ENCODE peak calls at places on chromosomes 3 and 15, in five cellular contexts. One of them, this sample, is unnamed.

GRCh38 chr3:155241559-155241958 is 51.9 kb downstream of the STRIT1 start:
- DNase-seq in AG04450: no peak
- DNase-seq in fibroblast of pulmonary artery: peak
- DNase-seq in neural progenitor cell: no peak
- DNase-seq in AG10803: peak
- DNase-seq in this sample: peak

GRCh38 chr15:75675579-75676404 is 28.1 kb downstream of the SNX33 start:
- DNase-seq in fibroblast of pulmonary artery: no peak
- DNase-seq in neural progenitor cell: no peak
- DNase-seq in AG04450: no peak
- DNase-seq in AG10803: peak
- DNase-seq in this sample: no peak

GRCh38 chr15:91152896-91153581 is 53.0 kb downstream of the SV2B start:
- DNase-seq in neural progenitor cell: no peak
- DNase-seq in fibroblast of pulmonary artery: no peak
- DNase-seq in AG10803: no peak
- DNase-seq in AG04450: no peak
- DNase-seq in this sample: no peak

GRCh38 chr3:45817788-45818523 is 21.6 kb upstream of the SLC6A20 start:
- DNase-seq in AG10803: peak
- DNase-seq in fibroblast of pulmonary artery: peak
- DNase-seq in AG04450: peak
- DNase-seq in neural progenitor cell: no peak
- DNase-seq in this sample: peak

GRCh38 chr3:10764314-10765051 is 51.5 kb upstream of the SLC6A11 start:
- DNase-seq in AG04450: no peak
- DNase-seq in AG10803: no peak
- DNase-seq in neural progenitor cell: peak
- DNase-seq in fibroblast of pulmonary artery: no peak
- DNase-seq in this sample: no peak

GRCh38 chr3:197516517-197516889 is 39.3 kb downstream of the BDH1 start:
- DNase-seq in neural progenitor cell: no peak
- DNase-seq in AG10803: peak
- DNase-seq in AG04450: peak
- DNase-seq in fibroblast of pulmonary artery: peak
- DNase-seq in this sample: no peak

GRCh38 chr3:45607790-45608189 is 13.2 kb downstream of the LIMD1 start:
- DNase-seq in AG04450: peak
- DNase-seq in AG10803: peak
- DNase-seq in fibroblast of pulmonary artery: peak
- DNase-seq in neural progenitor cell: no peak
- DNase-seq in this sample: no peak

GRCh38 chr3:16092923-16093322 is 81.6 kb upstream of the GALNT15 start:
- DNase-seq in neural progenitor cell: no peak
- DNase-seq in AG10803: no peak
- DNase-seq in fibroblast of pulmonary artery: no peak
- DNase-seq in AG04450: no peak
- DNase-seq in this sample: no peak

GRCh38 chr3:113278599-113278955 is 67.2 kb downstream of the BOC start:
- DNase-seq in fibroblast of pulmonary artery: no peak
- DNase-seq in AG10803: no peak
- DNase-seq in AG04450: no peak
- DNase-seq in neural progenitor cell: no peak
- DNase-seq in this sample: no peak

GRCh38 chr15:57500979-57501576 is 90.6 kb upstream of the MYZAP start:
- DNase-seq in AG04450: no peak
- DNase-seq in fibroblast of pulmonary artery: peak
- DNase-seq in neural progenitor cell: no peak
- DNase-seq in AG10803: peak
- DNase-seq in this sample: no peak

GRCh38 chr15:40058476-40059140 is 19.6 kb upstream of the SRP14 start:
- DNase-seq in neural progenitor cell: no peak
- DNase-seq in fibroblast of pulmonary artery: peak
- DNase-seq in AG10803: peak
- DNase-seq in AG04450: no peak
- DNase-seq in this sample: no peak

GRCh38 chr15:38344351-38344750 is 91.7 kb downstream of the SPRED1 start:
- DNase-seq in fibroblast of pulmonary artery: no peak
- DNase-seq in neural progenitor cell: no peak
- DNase-seq in AG04450: no peak
- DNase-seq in AG10803: no peak
- DNase-seq in this sample: no peak

GRCh38 chr15:67805008-67805681 is 20.2 kb upstream of the SKOR1 start:
- DNase-seq in AG04450: no peak
- DNase-seq in AG10803: no peak
- DNase-seq in fibroblast of pulmonary artery: no peak
- DNase-seq in neural progenitor cell: no peak
- DNase-seq in this sample: no peak

GRCh38 chr3:197883541-197883940 is 66.4 kb upstream of the RPL35A start:
- DNase-seq in fibroblast of pulmonary artery: no peak
- DNase-seq in neural progenitor cell: no peak
- DNase-seq in AG04450: no peak
- DNase-seq in AG10803: no peak
- DNase-seq in this sample: no peak

GRCh38 chr3:14413381-14414071 is 11.1 kb downstream of the SLC6A6 start:
- DNase-seq in fibroblast of pulmonary artery: no peak
- DNase-seq in neural progenitor cell: no peak
- DNase-seq in AG04450: no peak
- DNase-seq in AG10803: no peak
- DNase-seq in this sample: no peak

GRCh38 chr3:100047455-100048141 is 66.7 kb downstream of the FILIP1L start:
- DNase-seq in neural progenitor cell: peak
- DNase-seq in fibroblast of pulmonary artery: peak
- DNase-seq in AG04450: peak
- DNase-seq in AG10803: peak
- DNase-seq in this sample: peak

GRCh38 chr15:77659350-77660321 is 26.9 kb upstream of the LINGO1 start:
- DNase-seq in AG04450: no peak
- DNase-seq in neural progenitor cell: peak
- DNase-seq in fibroblast of pulmonary artery: peak
- DNase-seq in AG10803: peak
- DNase-seq in this sample: peak

GRCh38 chr15:40279437-40280141 is 3.3 kb downstream of the ANKRD63 start:
- DNase-seq in fibroblast of pulmonary artery: peak
- DNase-seq in AG10803: peak
- DNase-seq in AG04450: no peak
- DNase-seq in neural progenitor cell: peak
- DNase-seq in this sample: no peak

GRCh38 chr15:43168192-43169107 is 16.8 kb upstream of the CCNDBP1 start:
- DNase-seq in neural progenitor cell: no peak
- DNase-seq in fibroblast of pulmonary artery: peak
- DNase-seq in AG10803: peak
- DNase-seq in AG04450: no peak
- DNase-seq in this sample: no peak
- H3K4me3 ChIP-seq in neural progenitor cell: no peak
- H3K4me3 ChIP-seq in fibroblast of pulmonary artery: no peak
- H3K4me3 ChIP-seq in AG10803: no peak
- H3K4me3 ChIP-seq in AG04450: no peak
- H3K4me3 ChIP-seq in this sample: no peak

GRCh38 chr3:85355572-85355971 is 396.8 kb downstream of the CADM2 start:
- DNase-seq in neural progenitor cell: no peak
- DNase-seq in AG04450: no peak
- DNase-seq in fibroblast of pulmonary artery: no peak
- DNase-seq in AG10803: no peak
- DNase-seq in this sample: no peak

GRCh38 chr3:85360742-85361387 is 402.1 kb downstream of the CADM2 start:
- DNase-seq in AG10803: no peak
- DNase-seq in fibroblast of pulmonary artery: peak
- DNase-seq in AG04450: no peak
- DNase-seq in neural progenitor cell: peak
- DNase-seq in this sample: no peak
- TF ChIP-seq CTCF in AG10803: no peak
- TF ChIP-seq CTCF in fibroblast of pulmonary artery: peak
- TF ChIP-seq CTCF in AG04450: peak
- TF ChIP-seq CTCF in neural progenitor cell: peak
- TF ChIP-seq CTCF in this sample: peak

DNA sequence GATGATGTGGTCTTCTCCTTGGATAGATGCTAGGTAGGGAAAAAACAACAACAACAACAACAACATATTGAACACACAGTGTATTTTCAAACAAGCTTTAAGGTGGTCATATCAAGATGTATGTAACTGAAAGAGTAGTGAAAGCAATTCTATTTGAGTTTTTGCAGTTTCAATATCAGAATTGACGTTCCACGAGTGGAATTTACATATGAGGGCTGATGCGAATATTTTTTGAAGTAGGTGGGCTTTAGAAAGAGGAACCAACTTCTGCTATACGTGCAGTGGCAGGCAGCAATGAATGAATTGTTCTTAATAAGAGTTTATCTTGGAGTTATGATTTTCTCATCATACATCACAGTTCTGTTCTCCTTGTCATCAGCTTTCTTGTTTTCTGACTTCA is 151.9 kb upstream of the CNTN3 start:
- DNase-seq in fibroblast of pulmonary artery: no peak
- DNase-seq in AG04450: no peak
- DNase-seq in AG10803: no peak
- DNase-seq in neural progenitor cell: no peak
- DNase-seq in this sample: no peak
- H3K4me3 ChIP-seq in fibroblast of pulmonary artery: no peak
- H3K4me3 ChIP-seq in AG04450: no peak
- H3K4me3 ChIP-seq in AG10803: no peak
- H3K4me3 ChIP-seq in neural progenitor cell: no peak
- H3K4me3 ChIP-seq in this sample: no peak

GRCh38 chr3:153903430-153903829 is 217.8 kb upstream of the ARHGEF26 start:
- DNase-seq in AG10803: no peak
- DNase-seq in neural progenitor cell: peak
- DNase-seq in AG04450: no peak
- DNase-seq in fibroblast of pulmonary artery: no peak
- DNase-seq in this sample: no peak
- TF ChIP-seq CTCF in AG10803: no peak
- TF ChIP-seq CTCF in neural progenitor cell: peak
- TF ChIP-seq CTCF in AG04450: no peak
- TF ChIP-seq CTCF in fibroblast of pulmonary artery: no peak
- TF ChIP-seq CTCF in this sample: no peak

GRCh38 chr15:70387993-70388392 is 290.3 kb upstream of the TLE3 start:
- DNase-seq in AG04450: no peak
- DNase-seq in neural progenitor cell: no peak
- DNase-seq in fibroblast of pulmonary artery: no peak
- DNase-seq in AG10803: no peak
- DNase-seq in this sample: no peak

GRCh38 chr15:70387086-70387485 is 289.4 kb upstream of the TLE3 start:
- DNase-seq in AG04450: no peak
- DNase-seq in neural progenitor cell: no peak
- DNase-seq in fibroblast of pulmonary artery: no peak
- DNase-seq in AG10803: no peak
- DNase-seq in this sample: no peak

GRCh38 chr15:70385052-70385451 is 287.3 kb upstream of the TLE3 start:
- DNase-seq in neural progenitor cell: no peak
- DNase-seq in fibroblast of pulmonary artery: no peak
- DNase-seq in AG10803: no peak
- DNase-seq in AG04450: no peak
- DNase-seq in this sample: no peak

GRCh38 chr15:70383856-70384255 is 286.1 kb upstream of the TLE3 start:
- DNase-seq in AG04450: no peak
- DNase-seq in AG10803: no peak
- DNase-seq in fibroblast of pulmonary artery: no peak
- DNase-seq in neural progenitor cell: no peak
- DNase-seq in this sample: no peak

GRCh38 chr15:70385711-70386110 is 288.0 kb upstream of the TLE3 start:
- DNase-seq in fibroblast of pulmonary artery: no peak
- DNase-seq in neural progenitor cell: no peak
- DNase-seq in AG10803: no peak
- DNase-seq in AG04450: no peak
- DNase-seq in this sample: no peak
- H3K4me3 ChIP-seq in fibroblast of pulmonary artery: no peak
- H3K4me3 ChIP-seq in neural progenitor cell: no peak
- H3K4me3 ChIP-seq in AG10803: no peak
- H3K4me3 ChIP-seq in AG04450: no peak
- H3K4me3 ChIP-seq in this sample: no peak

This sample was measured in HFF-Myc.